ENCODE peak calls at places on chromosomes 11 and 22, in four cellular contexts. A, I, L and S are unnamed samples.
A peak's percentile ranks its signal among the peaks of the same experiment; 100 is the strongest.

GRCh38 chr11:119531623-119532022 is 108.7 kb upstream of the THY1 start:
- DNase-seq in A (no peak), I (peak; percentile 34), L (no peak), S (no peak)

GRCh38 chr22:39078329-39078728 is 1.3 kb downstream of the APOBEC3G start:
- DNase-seq in A (no peak), I (no peak), L (no peak), S (no peak)

GRCh38 chr11:69640995-69641581 is at the start of gene CCND1:
- DNase-seq in A (no peak), I (peak; percentile 77), L (peak; percentile 69), S (peak; percentile 85)

GRCh38 chr11:133698654-133699053 is 146.7 kb downstream of the SPATA19 start:
- DNase-seq in A (no peak), I (no peak), L (no peak), S (no peak)

GRCh38 chr11:61697093-61697492 is 16.9 kb downstream of the DAGLA start:
- DNase-seq in A (no peak), I (no peak), L (peak; percentile 76), S (no peak)

GRCh38 chr11:122758974-122759373 is 79.3 kb upstream of the CRTAM start:
- DNase-seq in A (no peak), I (no peak), L (no peak), S (no peak)

GRCh38 chr11:66331542-66332370 is 4.5 kb downstream of the RIN1 start:
- DNase-seq in A (peak; percentile 15), I (peak; percentile 56), L (no peak), S (no peak)

GRCh38 chr22:45830531-45831245 is 146.3 kb downstream of the WNT7B start:
- DNase-seq in A (no peak), I (no peak), L (no peak), S (no peak)

GRCh38 chr11:8605956-8606355 is 11.9 kb upstream of the STK33 start:
- DNase-seq in A (no peak), I (no peak), L (no peak), S (no peak)

GRCh38 chr11:129146196-129146595 is 45.9 kb downstream of the ARHGAP32 start:
- DNase-seq in A (no peak), I (no peak), L (no peak), S (no peak)

GRCh38 chr11:111840143-111840542 is 31.2 kb downstream of the ALG9 start:
- DNase-seq in A (no peak), I (no peak), L (no peak), S (no peak)

GRCh38 chr11:60950933-60951610 is 904 bp downstream of the SLC15A3 start:
- DNase-seq in A (peak; percentile 61), I (no peak), L (no peak), S (no peak)

GRCh38 chr11:105538531-105538930 is 71.3 kb upstream of the GRIA4 start:
- DNase-seq in A (no peak), I (no peak), L (no peak), S (no peak)

GRCh38 chr22:40415531-40416266 is 45.3 kb downstream of the SGSM3 start:
- DNase-seq in A (peak; percentile 20), I (no peak), L (no peak), S (peak; percentile 29)

GRCh38 chr22:27108425-27109114 is 451.2 kb downstream of the MIAT start:
- DNase-seq in A (peak; percentile 88), I (peak; percentile 93), L (no peak), S (peak; percentile 32)

GRCh38 chr11:32088117-32088941 is 2.5 kb upstream of the RCN1 start:
- DNase-seq in A (peak; percentile 77), I (no peak), L (peak; percentile 60), S (no peak)

GRCh38 chr11:63985812-63986155 is 454 bp upstream of the OTUB1 start:
- DNase-seq in A (no peak), I (no peak), L (no peak), S (peak; percentile 60)

GRCh38 chr22:35275580-35275979 is 18.3 kb downstream of the HMGXB4 start:
- DNase-seq in A (no peak), I (no peak), L (no peak), S (no peak)

GRCh38 chr22:47304854-47305253 is 542.4 kb downstream of the TBC1D22A start:
- DNase-seq in A (no peak), I (no peak), L (no peak), S (no peak)

GRCh38 chr22:39185601-39186012 is 33.1 kb upstream of the CBX7 start:
- DNase-seq in A (no peak), I (peak; percentile 89), L (no peak), S (no peak)

GRCh38 chr22:37187552-37187890 is 526 bp downstream of the C1QTNF6 start:
- DNase-seq in A (no peak), I (no peak), L (no peak), S (peak; percentile 55)

GRCh38 chr22:25853902-25854301 is 111.9 kb downstream of the MYO18B start:
- DNase-seq in A (no peak), I (no peak), L (no peak), S (no peak)

GRCh38 chr22:37514526-37515051 is 4.6 kb downstream of the CARD10 start:
- DNase-seq in A (no peak), I (no peak), L (no peak), S (no peak)

GRCh38 chr22:25829808-25830777 is 88.1 kb downstream of the MYO18B start:
- DNase-seq in A (no peak), I (no peak), L (no peak), S (no peak)

GRCh38 chr11:69867076-69868002 is 48.1 kb upstream of the FGF3 start:
- DNase-seq in A (no peak), I (no peak), L (peak; percentile 91), S (no peak)

GRCh38 chr11:128603752-128604472 is 16.6 kb upstream of the ETS1 start:
- DNase-seq in A (no peak), I (no peak), L (no peak), S (no peak)

GRCh38 chr11:81237139-81237538 is 1496.5 kb downstream of the FAM181B start:
- DNase-seq in A (no peak), I (no peak), L (no peak), S (no peak)

GRCh38 chr22:31240011-31240410 is 27.9 kb downstream of the LIMK2 start:
- DNase-seq in A (no peak), I (no peak), L (no peak), S (no peak)
- TF ChIP-seq POLR2A in A (no peak), I (no peak), L (no peak), S (no peak)

GRCh38 chr11:20501971-20502370 is 97.4 kb upstream of the SLC6A5 start:
- DNase-seq in A (no peak), I (no peak), L (no peak), S (no peak)
- TF ChIP-seq POLR2A in A (no peak), I (no peak), L (no peak), S (no peak)

DNA sequence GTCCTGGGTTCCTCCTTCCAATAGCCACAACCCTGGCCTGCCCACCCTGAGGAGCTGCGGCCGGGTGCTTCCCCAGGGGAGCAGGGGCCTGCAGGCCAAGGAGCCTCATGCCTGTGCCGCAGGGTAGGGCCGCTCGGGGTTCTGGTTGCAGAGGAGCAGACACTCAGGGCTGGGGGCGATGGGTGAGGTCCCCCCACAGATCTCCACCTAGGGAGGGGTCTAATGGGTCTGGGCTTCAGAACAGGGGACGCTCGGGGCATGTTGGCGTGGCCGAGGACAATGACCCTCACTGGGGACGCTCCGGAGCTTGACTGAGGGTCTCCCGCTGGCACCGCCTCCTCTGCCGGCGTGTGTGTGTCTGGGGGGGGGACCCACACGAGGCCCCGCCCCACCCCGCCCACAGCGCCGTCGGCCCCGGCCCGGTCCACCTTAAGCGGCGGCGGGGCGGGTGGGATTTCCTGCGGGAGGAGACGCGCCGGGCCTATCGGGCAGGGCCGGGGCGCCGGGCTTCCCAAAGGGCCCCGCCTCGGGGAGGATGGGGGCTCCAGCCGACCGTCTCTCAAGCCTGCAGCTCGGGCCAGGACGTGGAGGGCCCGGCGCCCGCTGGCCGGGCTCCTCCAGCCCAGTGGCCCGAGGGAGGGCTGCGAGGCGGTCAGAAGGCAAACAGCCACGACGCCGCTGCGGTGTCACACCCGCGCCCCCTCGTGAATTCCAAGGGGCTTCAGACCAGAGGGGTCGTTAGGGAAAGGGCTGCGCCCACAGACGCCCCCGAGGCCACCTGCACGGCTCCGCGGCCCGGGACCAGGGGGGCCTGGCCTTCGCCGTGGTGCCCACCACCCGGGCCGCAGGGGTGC is 638 bp upstream of the ZDHHC8 start:
- DNase-seq in A (peak; percentile 82), I (peak; percentile 94), L (peak; percentile 60), S (peak; percentile 89)
- TF ChIP-seq POLR2A in A (no peak), I (no peak), L (no peak), S (peak; percentile 40)

DNA sequence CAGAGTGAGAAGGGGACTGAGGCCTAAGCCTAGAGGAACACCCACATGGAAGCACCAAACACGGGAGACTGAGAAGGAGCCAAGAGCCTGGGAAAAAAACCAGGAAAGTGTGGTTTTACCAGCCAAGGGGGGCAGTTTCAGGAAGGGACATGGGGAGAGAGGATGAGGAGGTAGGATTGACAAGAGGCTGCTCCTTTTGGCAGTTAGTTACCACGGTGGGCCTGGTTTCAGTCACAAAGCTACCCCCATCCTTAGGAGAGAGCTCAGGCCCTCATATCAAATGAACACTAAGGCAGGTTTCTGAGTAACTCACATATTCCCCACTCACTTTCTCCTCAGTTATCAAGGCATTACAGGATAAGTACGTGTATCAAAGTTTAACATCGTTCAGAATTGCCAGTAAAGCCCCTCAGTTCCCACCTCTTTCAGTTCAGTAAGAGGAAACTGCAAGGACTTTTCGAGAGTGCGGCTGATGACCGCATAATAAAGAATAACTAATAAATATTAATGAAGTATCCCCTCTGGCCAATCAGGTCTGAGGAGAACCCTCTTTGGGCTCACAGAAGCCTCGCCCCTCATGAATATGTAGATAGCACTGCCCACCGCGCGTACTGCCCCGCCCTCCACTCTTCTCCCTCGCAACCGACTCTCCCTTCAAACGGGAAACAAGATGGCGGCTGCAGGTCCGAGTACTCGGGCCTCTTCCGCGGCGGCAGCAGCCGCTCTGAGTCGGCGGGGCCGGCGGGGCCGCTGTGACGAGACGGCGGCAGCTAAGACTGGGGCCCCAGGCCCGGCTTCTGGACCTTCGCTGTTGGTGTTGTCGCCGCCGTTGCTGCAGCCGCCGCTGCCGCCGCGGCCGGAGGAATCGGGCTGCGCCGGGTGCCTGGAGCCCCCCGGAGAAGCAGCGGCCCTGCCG is at the start of gene RNF169:
- DNase-seq in A (peak; percentile 91), I (peak; percentile 98), L (peak; percentile 97), S (peak; percentile 94)
- TF ChIP-seq POLR2A in A (peak; percentile 65), I (peak; percentile 42), L (peak; percentile 79), S (peak; percentile 74)

GRCh38 chr11:65017927-65018326 is 4.0 kb downstream of the ARL2 start:
- DNase-seq in A (no peak), I (no peak), L (no peak), S (no peak)

GRCh38 chr11:65016705-65017104 is 2.7 kb downstream of the ARL2 start:
- DNase-seq in A (no peak), I (no peak), L (no peak), S (no peak)

GRCh38 chr11:65014146-65014960 is at the start of gene ARL2:
- DNase-seq in A (no peak), I (no peak), L (peak; percentile 80), S (no peak)

GRCh38 chr11:65013130-65013691 is 749 bp upstream of the ARL2 start:
- DNase-seq in A (peak; percentile 88), I (peak; percentile 97), L (peak; percentile 90), S (peak; percentile 96)

DNA sequence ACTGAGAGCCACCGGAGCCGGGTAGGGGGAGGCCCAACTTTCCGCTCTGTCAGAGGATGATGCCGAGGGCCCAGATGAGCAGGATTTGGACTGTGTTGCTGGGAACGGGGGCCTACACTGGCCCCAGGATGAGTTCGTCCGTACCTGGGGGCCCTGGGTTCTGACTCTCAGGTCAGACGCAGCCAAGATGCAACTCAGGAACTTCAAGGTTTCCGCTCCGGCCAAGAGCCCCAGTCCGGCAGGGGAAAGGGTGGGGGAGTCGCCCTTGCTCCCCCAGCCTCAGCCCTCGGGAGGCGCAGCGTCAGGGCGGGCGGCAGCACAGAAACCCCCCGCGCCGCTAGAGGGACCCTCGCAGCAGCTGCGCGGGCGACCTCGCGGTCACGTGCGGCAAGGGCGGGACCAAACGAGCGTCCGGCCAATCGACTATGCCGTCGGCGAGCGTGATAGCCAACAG is 241 bp upstream of the ARL2 start:
- DNase-seq in A (peak; percentile 94), I (peak; percentile 96), L (peak; percentile 83), S (peak; percentile 92)
- TF ChIP-seq POLR2A in A (peak; percentile 58), I (peak; percentile 40), L (peak; percentile 43), S (peak; percentile 75)